ENCODE peak calls at places on chromosomes 5 and 9, in seven cellular contexts. Z, O, J, V, W, L and K are unnamed samples.

GRCh38 chr9:87567566-87567965 is 69.9 kb downstream of the DAPK1 start:
- DNase-seq in Z (no peak), O (no peak), J (no peak), V (no peak), W (no peak), L (no peak), K (no peak)

GRCh38 chr9:96376926-96377874 is 6.3 kb downstream of the SLC35D2 start:
- DNase-seq in Z (no peak), O (no peak), J (no peak), V (no peak), W (no peak), L (no peak), K (no peak)

GRCh38 chr9:75451505-75451904 is 363.2 kb downstream of the OSTF1 start:
- DNase-seq in Z (no peak), O (no peak), J (no peak), V (peak; percentile 12), W (peak; percentile 58), L (no peak), K (no peak)

GRCh38 chr9:8718121-8718725 is 918.6 kb upstream of the DMAC1 start:
- DNase-seq in Z (no peak), O (no peak), J (no peak), V (no peak), W (no peak), L (no peak), K (no peak)

GRCh38 chr9:125650271-125650737 is 56.7 kb downstream of the MAPKAP1 start:
- DNase-seq in Z (no peak), O (no peak), J (no peak), V (no peak), W (no peak), L (no peak), K (no peak)

GRCh38 chr9:36328798-36329411 is 70.7 kb upstream of the GNE start:
- DNase-seq in Z (no peak), O (peak; percentile 82), J (no peak), V (no peak), W (peak; percentile 48), L (no peak), K (peak; percentile 39)

GRCh38 chr9:12916037-12916436 is 141.2 kb downstream of the LURAP1L start:
- DNase-seq in Z (no peak), O (no peak), J (no peak), V (no peak), W (no peak), L (no peak), K (no peak)

GRCh38 chr5:131999991-132000490 is 11.4 kb downstream of the ACSL6 start:
- DNase-seq in Z (peak; percentile 41), O (no peak), J (no peak), V (no peak), W (no peak), L (no peak), K (no peak)

GRCh38 chr5:32583582-32584232 is 1.6 kb upstream of the SUB1 start:
- DNase-seq in Z (no peak), O (no peak), J (no peak), V (no peak), W (no peak), L (no peak), K (no peak)

GRCh38 chr9:4739587-4740372 is 1.2 kb downstream of the AK3 start:
- DNase-seq in Z (no peak), O (no peak), J (no peak), V (peak; percentile 56), W (no peak), L (no peak), K (no peak)

DNA sequence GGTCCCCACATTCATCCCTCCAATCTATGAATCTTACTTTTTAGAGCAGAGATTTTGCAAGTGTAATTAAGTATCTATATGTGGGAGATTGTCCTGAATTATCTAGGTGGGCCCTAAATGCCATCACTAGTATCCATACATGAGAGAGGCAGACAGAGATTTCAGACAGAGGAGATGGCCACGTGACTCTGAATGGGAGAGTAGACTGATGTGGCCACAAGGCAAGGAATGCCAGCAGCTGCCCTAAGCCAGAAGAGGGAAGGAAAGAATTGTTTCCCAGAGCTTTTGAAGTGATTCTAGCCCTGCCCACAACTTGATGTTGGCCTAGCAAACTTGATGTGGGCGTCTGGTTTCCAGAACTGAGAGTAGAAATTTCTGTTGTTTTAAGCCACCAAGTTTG is 90.1 kb upstream of the PCAT7 start:
- DNase-seq in Z (no peak), O (no peak), J (no peak), V (no peak), W (no peak), L (no peak), K (no peak)
- TF ChIP-seq POLR2A in Z (no peak), O (no peak), J (no peak), V (no peak), W (no peak), L (no peak), K (no peak)

DNA sequence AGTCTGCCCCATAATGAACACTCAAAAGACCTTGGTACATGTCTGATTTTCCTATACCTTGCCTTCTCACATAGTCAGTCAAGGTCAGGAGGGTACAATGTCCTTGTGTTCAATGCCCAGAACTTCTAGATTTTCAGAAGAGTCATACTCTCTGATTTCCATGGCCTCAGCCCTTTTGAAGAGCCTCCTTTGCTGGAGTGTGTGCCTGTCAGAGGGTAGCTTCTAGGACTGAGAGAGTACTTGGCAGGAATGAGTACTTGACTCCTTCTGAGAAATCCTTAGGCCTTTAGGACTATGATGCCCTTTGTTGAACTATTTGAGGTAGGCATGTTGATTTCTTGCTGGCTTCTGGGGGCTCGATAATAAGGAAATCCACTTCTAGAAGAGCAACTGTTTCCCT is 10.5 kb upstream of the MEGF9 start:
- DNase-seq in Z (no peak), O (no peak), J (no peak), V (no peak), W (no peak), L (no peak), K (no peak)
- H3K27ac ChIP-seq in Z (no peak overlapping the region), O (no peak overlapping the region), J (no peak overlapping the region), V (no peak overlapping the region), W (no peak overlapping the region), L (no peak overlapping the region), K (no peak overlapping the region)

DNA sequence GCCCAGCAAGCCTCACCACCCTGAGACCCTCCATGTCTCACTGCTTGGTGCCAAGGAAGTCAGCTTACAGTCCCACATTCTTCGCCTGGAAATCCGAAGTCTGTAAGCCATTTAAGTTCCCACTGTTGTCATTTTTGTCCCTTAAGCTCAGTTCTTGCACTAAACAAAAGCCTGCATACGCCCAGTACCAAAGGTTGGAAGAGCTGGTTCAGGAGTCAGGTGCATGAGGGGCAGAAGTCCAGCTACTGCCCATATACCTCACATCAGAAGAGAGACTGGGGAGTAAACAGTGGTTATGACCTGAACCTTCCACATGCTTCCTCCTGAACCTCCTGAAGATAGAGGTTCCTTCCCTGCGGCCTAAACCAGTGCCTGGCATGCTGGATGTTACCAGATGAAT is 146.0 kb downstream of the FRMD3 start:
- DNase-seq in Z (no peak), O (no peak), J (no peak), V (no peak), W (no peak), L (no peak), K (no peak)
- H3K4me3 ChIP-seq in Z (no peak overlapping the region), O (no peak overlapping the region), J (no peak overlapping the region), V (no peak overlapping the region), W (no peak overlapping the region), L (no peak overlapping the region), K (no peak overlapping the region)

GRCh38 chr9:136474974-136475865 is 7.6 kb downstream of the SEC16A start:
- DNase-seq in Z (no peak), O (no peak), J (no peak), V (no peak), W (no peak), L (no peak), K (no peak)

GRCh38 chr9:136473354-136473721 is 9.5 kb downstream of the SEC16A start:
- DNase-seq in Z (no peak), O (no peak), J (no peak), V (no peak), W (no peak), L (no peak), K (no peak)

GRCh38 chr9:136474021-136474640 is 8.7 kb downstream of the SEC16A start:
- DNase-seq in Z (no peak), O (no peak), J (no peak), V (no peak), W (no peak), L (no peak), K (no peak)

GRCh38 chr9:136472640-136473353 is 10.0 kb downstream of the SEC16A start:
- DNase-seq in Z (no peak), O (no peak), J (no peak), V (no peak), W (no peak), L (no peak), K (no peak)

DNA sequence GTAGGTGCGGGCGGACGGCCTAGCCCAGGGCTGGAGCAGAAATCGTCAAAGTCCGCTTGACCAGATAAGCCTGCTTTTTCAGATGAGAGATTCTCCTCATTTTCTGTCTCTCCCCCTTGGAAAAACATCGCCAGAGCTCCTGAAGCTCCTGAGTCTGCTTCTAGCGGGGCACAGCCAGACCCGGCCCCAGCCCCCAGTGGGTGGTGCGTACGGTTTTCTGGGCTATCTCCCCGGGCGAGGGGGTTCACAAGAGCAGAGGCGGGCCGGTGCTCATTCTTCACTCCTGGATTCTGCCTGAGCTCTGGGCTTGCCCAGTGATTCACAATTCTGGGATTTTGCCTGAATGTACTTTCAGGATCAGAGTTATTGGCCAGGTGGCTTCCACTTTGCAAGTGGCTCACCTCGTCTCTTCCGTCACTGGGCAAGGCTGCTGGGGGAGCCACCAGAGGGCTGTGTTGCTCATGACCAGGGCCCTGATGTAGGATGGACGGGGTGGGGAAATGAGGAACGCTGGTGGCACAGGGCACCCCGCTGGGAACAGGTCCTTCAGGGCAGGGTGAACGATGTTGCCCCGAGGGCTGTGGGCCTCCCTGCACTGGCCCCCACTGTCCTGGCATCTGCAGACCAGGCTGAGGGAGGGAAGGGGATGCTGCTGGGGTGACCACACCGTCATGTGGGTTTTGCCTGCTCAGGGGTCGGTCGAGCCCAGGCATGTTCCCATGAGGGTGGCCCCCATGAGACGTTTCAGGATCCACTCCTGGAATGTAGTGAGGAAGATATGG is 6.3 kb downstream of the SEC16A start:
- DNase-seq in Z (no peak), O (no peak), J (no peak), V (no peak), W (no peak), L (no peak), K (no peak)
- TF ChIP-seq POLR2A in Z (no peak), O (no peak), J (no peak), V (no peak), W (no peak), L (no peak), K (no peak)

DNA sequence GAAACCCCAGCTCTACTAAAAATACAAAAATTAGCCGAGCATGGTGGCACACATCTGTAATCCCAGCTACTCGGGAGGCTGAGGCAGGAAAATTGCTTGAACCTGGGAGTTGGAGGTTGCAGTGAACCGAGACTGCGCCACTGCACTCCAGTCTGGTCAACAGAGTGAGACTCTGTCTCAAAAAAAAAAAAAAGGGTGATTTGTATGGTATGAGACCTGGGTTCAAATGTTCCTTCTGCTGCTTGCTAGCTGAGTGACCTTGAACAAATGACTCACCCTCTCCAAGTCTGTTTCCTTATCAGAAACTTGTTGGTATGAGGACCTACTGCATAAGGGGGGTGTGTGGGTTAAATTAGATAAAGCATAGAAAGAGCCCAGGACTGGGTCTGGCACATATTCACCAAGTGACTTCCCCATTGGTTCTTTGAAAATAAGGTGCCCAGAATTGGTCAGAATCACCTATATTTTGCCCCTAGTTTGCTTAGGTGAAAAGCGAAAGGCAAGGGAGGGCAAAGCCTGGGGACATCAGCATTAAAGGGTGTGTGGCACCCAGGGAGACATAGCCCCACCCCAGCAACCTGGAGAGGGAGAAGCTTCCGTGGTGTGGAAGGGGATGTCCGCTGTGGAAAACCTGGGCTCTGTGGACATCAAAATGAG is 9.9 kb downstream of the SLC25A25 start:
- DNase-seq in Z (no peak), O (no peak), J (no peak), V (no peak), W (no peak), L (no peak), K (no peak)
- H3K27ac ChIP-seq in Z (peak overlapping the region; percentile 46), O (peak overlapping the region; percentile 80), J (peak overlapping the region; percentile 53), V (peak overlapping the region; percentile 59), W (peak overlapping the region; percentile 99), L (peak overlapping the region; percentile 75), K (peak overlapping the region; percentile 73)